ENCODE peak calls at places on chromosome 16, in ten cellular contexts. One of them, this sample, is unnamed.

GRCh38 chr16:15960124-15960971 is 10.9 kb downstream of the ABCC1 start:
- DNase-seq in kidney: no peak
- DNase-seq in CD8-positive, alpha-beta T cell: no peak
- DNase-seq in prostate gland: no peak
- DNase-seq in psoas muscle: no peak
- DNase-seq in esophagus muscularis mucosa: no peak
- DNase-seq in neuronal stem cell: no peak
- DNase-seq in sigmoid colon: no peak
- DNase-seq in left lung: no peak
- DNase-seq in vagina: no peak
- DNase-seq in this sample: no peak

GRCh38 chr16:31869511-31870201 is 4.0 kb upstream of the ZNF267 start:
- DNase-seq in kidney: peak; percentile 43
- DNase-seq in CD8-positive, alpha-beta T cell: peak; percentile 45
- DNase-seq in prostate gland: no peak
- DNase-seq in psoas muscle: no peak
- DNase-seq in esophagus muscularis mucosa: no peak
- DNase-seq in neuronal stem cell: no peak
- DNase-seq in sigmoid colon: no peak
- DNase-seq in left lung: no peak
- DNase-seq in vagina: peak; percentile 82
- DNase-seq in this sample: peak; percentile 75

GRCh38 chr16:55257971-55258613 is 65.9 kb upstream of the IRX6 start:
- DNase-seq in kidney: peak; percentile 78
- DNase-seq in CD8-positive, alpha-beta T cell: no peak
- DNase-seq in prostate gland: no peak
- DNase-seq in psoas muscle: peak; percentile 52
- DNase-seq in esophagus muscularis mucosa: no peak
- DNase-seq in neuronal stem cell: peak; percentile 49
- DNase-seq in sigmoid colon: no peak
- DNase-seq in left lung: peak; percentile 84
- DNase-seq in vagina: peak; percentile 74
- DNase-seq in this sample: no peak

GRCh38 chr16:72091217-72091616 is 2.2 kb downstream of the TXNL4B start:
- DNase-seq in kidney: no peak
- DNase-seq in CD8-positive, alpha-beta T cell: no peak
- DNase-seq in prostate gland: no peak
- DNase-seq in psoas muscle: no peak
- DNase-seq in esophagus muscularis mucosa: no peak
- DNase-seq in neuronal stem cell: no peak
- DNase-seq in sigmoid colon: no peak
- DNase-seq in left lung: no peak
- DNase-seq in vagina: no peak
- DNase-seq in this sample: no peak

GRCh38 chr16:27818231-27818630 is 245.3 kb downstream of the GSG1L start:
- DNase-seq in kidney: no peak
- DNase-seq in CD8-positive, alpha-beta T cell: no peak
- DNase-seq in prostate gland: no peak
- DNase-seq in psoas muscle: no peak
- DNase-seq in esophagus muscularis mucosa: no peak
- DNase-seq in neuronal stem cell: no peak
- DNase-seq in sigmoid colon: peak; percentile 15
- DNase-seq in left lung: no peak
- DNase-seq in vagina: no peak
- DNase-seq in this sample: no peak

GRCh38 chr16:70432304-70432799 is 6.5 kb downstream of the ST3GAL2 start:
- DNase-seq in kidney: no peak
- DNase-seq in CD8-positive, alpha-beta T cell: no peak
- DNase-seq in prostate gland: no peak
- DNase-seq in psoas muscle: no peak
- DNase-seq in esophagus muscularis mucosa: no peak
- DNase-seq in neuronal stem cell: no peak
- DNase-seq in sigmoid colon: no peak
- DNase-seq in left lung: no peak
- DNase-seq in vagina: no peak
- DNase-seq in this sample: no peak

GRCh38 chr16:27243725-27244362 is 24.7 kb downstream of the NSMCE1 start:
- DNase-seq in kidney: peak; percentile 55
- DNase-seq in CD8-positive, alpha-beta T cell: no peak
- DNase-seq in prostate gland: no peak
- DNase-seq in psoas muscle: no peak
- DNase-seq in esophagus muscularis mucosa: no peak
- DNase-seq in neuronal stem cell: no peak
- DNase-seq in sigmoid colon: peak; percentile 55
- DNase-seq in left lung: no peak
- DNase-seq in vagina: no peak
- DNase-seq in this sample: no peak

GRCh38 chr16:50360033-50360778 is 8.6 kb downstream of the BRD7 start:
- DNase-seq in kidney: no peak
- DNase-seq in CD8-positive, alpha-beta T cell: no peak
- DNase-seq in prostate gland: no peak
- DNase-seq in psoas muscle: no peak
- DNase-seq in esophagus muscularis mucosa: no peak
- DNase-seq in neuronal stem cell: no peak
- DNase-seq in sigmoid colon: no peak
- DNase-seq in left lung: no peak
- DNase-seq in vagina: no peak
- DNase-seq in this sample: no peak

GRCh38 chr16:11665071-11665491 is 3.2 kb upstream of the SNN start:
- DNase-seq in kidney: peak; percentile 75
- DNase-seq in CD8-positive, alpha-beta T cell: no peak
- DNase-seq in prostate gland: no peak
- DNase-seq in psoas muscle: no peak
- DNase-seq in esophagus muscularis mucosa: no peak
- DNase-seq in neuronal stem cell: no peak
- DNase-seq in sigmoid colon: no peak
- DNase-seq in left lung: no peak
- DNase-seq in vagina: no peak
- DNase-seq in this sample: peak; percentile 75

GRCh38 chr16:84115919-84116719 is 623 bp downstream of the MBTPS1 start:
- DNase-seq in kidney: no peak
- DNase-seq in CD8-positive, alpha-beta T cell: peak; percentile 42
- DNase-seq in prostate gland: peak; percentile 41
- DNase-seq in psoas muscle: no peak
- DNase-seq in esophagus muscularis mucosa: no peak
- DNase-seq in neuronal stem cell: no peak
- DNase-seq in sigmoid colon: no peak
- DNase-seq in left lung: no peak
- DNase-seq in vagina: no peak
- DNase-seq in this sample: peak; percentile 78

GRCh38 chr16:65769776-65770438 is 596.6 kb upstream of the CDH5 start:
- DNase-seq in kidney: no peak
- DNase-seq in CD8-positive, alpha-beta T cell: no peak
- DNase-seq in prostate gland: no peak
- DNase-seq in psoas muscle: no peak
- DNase-seq in esophagus muscularis mucosa: no peak
- DNase-seq in neuronal stem cell: no peak
- DNase-seq in sigmoid colon: no peak
- DNase-seq in left lung: no peak
- DNase-seq in vagina: no peak
- DNase-seq in this sample: no peak

GRCh38 chr16:54935411-54936085 is 4.9 kb downstream of the IRX5 start:
- DNase-seq in kidney: no peak
- DNase-seq in CD8-positive, alpha-beta T cell: no peak
- DNase-seq in prostate gland: no peak
- DNase-seq in psoas muscle: no peak
- DNase-seq in esophagus muscularis mucosa: no peak
- DNase-seq in neuronal stem cell: no peak
- DNase-seq in sigmoid colon: no peak
- DNase-seq in left lung: no peak
- DNase-seq in vagina: no peak
- DNase-seq in this sample: no peak

GRCh38 chr16:3655030-3655790 is 719 bp downstream of the DNASE1 start:
- DNase-seq in kidney: peak; percentile 60
- DNase-seq in CD8-positive, alpha-beta T cell: no peak
- DNase-seq in prostate gland: no peak
- DNase-seq in psoas muscle: no peak
- DNase-seq in esophagus muscularis mucosa: no peak
- DNase-seq in neuronal stem cell: no peak
- DNase-seq in sigmoid colon: peak; percentile 55
- DNase-seq in left lung: peak; percentile 65
- DNase-seq in vagina: no peak
- DNase-seq in this sample: no peak

GRCh38 chr16:54456291-54456690 is 169.7 kb upstream of the IRX3 start:
- DNase-seq in kidney: no peak
- DNase-seq in CD8-positive, alpha-beta T cell: no peak
- DNase-seq in prostate gland: no peak
- DNase-seq in psoas muscle: no peak
- DNase-seq in esophagus muscularis mucosa: no peak
- DNase-seq in neuronal stem cell: no peak
- DNase-seq in sigmoid colon: no peak
- DNase-seq in left lung: no peak
- DNase-seq in vagina: no peak
- DNase-seq in this sample: no peak

DNA sequence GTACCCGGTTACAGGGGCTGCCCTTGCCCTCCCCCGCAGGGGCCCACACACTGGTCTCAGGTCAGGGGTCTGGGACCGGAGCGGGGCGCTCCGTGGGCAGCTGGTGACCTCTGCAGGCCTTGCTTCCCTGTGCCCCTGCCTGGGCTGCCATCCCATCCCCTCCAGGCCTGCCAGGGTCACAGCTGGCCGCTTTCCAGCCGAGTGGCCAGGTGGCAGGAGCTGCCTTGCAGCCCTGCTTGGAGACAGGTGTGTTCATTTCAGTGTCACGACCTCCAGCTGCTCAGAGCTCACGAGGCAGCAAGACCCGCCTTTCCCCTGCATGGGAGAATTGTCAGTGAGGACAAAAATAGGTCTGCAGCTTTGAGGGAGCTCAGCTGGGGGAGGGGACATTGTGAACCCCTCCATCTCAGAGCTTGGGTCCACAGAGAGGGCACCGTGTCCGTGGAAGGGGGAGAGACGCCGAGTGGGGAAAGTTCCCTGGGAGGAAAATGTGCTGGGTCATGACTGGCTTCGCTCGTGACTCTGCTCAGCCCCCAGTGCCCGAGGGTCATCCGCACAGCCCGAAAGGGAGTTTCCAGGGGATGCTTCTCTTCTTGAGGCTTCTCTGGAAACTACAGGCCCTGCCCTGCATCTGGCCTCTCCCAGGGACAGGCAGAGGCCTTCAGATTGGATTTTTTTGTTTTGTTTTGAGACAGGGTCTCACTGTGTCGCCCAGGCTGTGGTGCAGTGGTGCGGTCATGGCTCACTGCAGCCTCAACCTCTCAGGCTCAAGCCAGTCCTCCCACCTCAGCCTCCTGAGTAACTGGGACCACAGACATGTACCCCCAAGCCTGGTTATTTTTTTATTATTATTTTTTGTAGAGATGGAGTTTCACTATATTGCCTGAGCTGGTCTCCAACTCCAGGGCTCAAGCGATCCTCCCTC is 10.0 kb upstream of the GSE1 start:
- DNase-seq in kidney: no peak
- DNase-seq in CD8-positive, alpha-beta T cell: no peak
- DNase-seq in prostate gland: no peak
- DNase-seq in psoas muscle: no peak
- DNase-seq in esophagus muscularis mucosa: no peak
- DNase-seq in neuronal stem cell: no peak
- DNase-seq in sigmoid colon: no peak
- DNase-seq in left lung: no peak
- DNase-seq in vagina: no peak
- DNase-seq in this sample: no peak
- H3K27ac ChIP-seq in kidney: peak overlapping the region; percentile 74
- H3K27ac ChIP-seq in CD8-positive, alpha-beta T cell: no peak overlapping the region
- H3K27ac ChIP-seq in prostate gland: no peak overlapping the region
- H3K27ac ChIP-seq in psoas muscle: peak overlapping the region; percentile 58
- H3K27ac ChIP-seq in esophagus muscularis mucosa: no peak overlapping the region
- H3K27ac ChIP-seq in neuronal stem cell: no peak overlapping the region
- H3K27ac ChIP-seq in sigmoid colon: no peak overlapping the region
- H3K27ac ChIP-seq in left lung: no peak overlapping the region
- H3K27ac ChIP-seq in vagina: peak overlapping the region; percentile 48
- H3K27ac ChIP-seq in this sample: no peak overlapping the region

GRCh38 chr16:88759245-88759975 is 25.6 kb downstream of the PIEZO1 start:
- DNase-seq in kidney: no peak
- DNase-seq in CD8-positive, alpha-beta T cell: no peak
- DNase-seq in prostate gland: peak; percentile 82
- DNase-seq in psoas muscle: no peak
- DNase-seq in esophagus muscularis mucosa: no peak
- DNase-seq in neuronal stem cell: no peak
- DNase-seq in sigmoid colon: peak; percentile 96
- DNase-seq in left lung: peak; percentile 89
- DNase-seq in vagina: no peak
- DNase-seq in this sample: peak; percentile 44
- H3K4me3 ChIP-seq in kidney: no peak overlapping the region
- H3K4me3 ChIP-seq in CD8-positive, alpha-beta T cell: no peak overlapping the region
- H3K4me3 ChIP-seq in prostate gland: no peak overlapping the region
- H3K4me3 ChIP-seq in psoas muscle: no peak overlapping the region
- H3K4me3 ChIP-seq in esophagus muscularis mucosa: peak overlapping the region; percentile 37
- H3K4me3 ChIP-seq in neuronal stem cell: no peak overlapping the region
- H3K4me3 ChIP-seq in sigmoid colon: peak overlapping the region; percentile 32
- H3K4me3 ChIP-seq in left lung: no peak overlapping the region
- H3K4me3 ChIP-seq in vagina: no peak overlapping the region
- H3K4me3 ChIP-seq in this sample: no peak overlapping the region

DNA sequence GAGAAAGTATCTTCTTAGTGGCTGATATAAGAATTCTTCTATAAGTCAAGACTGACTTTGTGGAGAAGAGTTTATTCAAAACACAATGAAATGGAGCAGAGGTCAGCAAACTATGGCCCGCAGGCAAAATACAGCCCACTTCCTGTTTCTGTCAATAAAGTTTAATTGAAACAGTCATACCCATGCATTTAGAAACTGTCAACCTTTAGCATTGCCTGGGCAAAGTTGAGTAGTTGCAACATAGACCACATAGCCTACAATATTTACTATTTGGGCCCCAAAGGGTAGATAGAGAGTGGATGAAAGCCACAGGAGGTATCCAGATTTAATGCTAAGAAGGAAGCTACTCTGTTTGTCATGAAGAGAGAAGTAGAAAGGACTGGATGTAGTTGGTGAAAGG is 38.0 kb downstream of the ACSM2B start:
- DNase-seq in kidney: no peak
- DNase-seq in CD8-positive, alpha-beta T cell: no peak
- DNase-seq in prostate gland: no peak
- DNase-seq in psoas muscle: no peak
- DNase-seq in esophagus muscularis mucosa: peak; percentile 34
- DNase-seq in neuronal stem cell: no peak
- DNase-seq in sigmoid colon: no peak
- DNase-seq in left lung: no peak
- DNase-seq in vagina: no peak
- DNase-seq in this sample: no peak
- H3K9me3 ChIP-seq in kidney: no peaks in the 10 kb centered on the region
- H3K9me3 ChIP-seq in CD8-positive, alpha-beta T cell: no peaks in the 10 kb centered on the region
- H3K9me3 ChIP-seq in prostate gland: no peaks in the 10 kb centered on the region
- H3K9me3 ChIP-seq in psoas muscle: no peaks in the 10 kb centered on the region
- H3K9me3 ChIP-seq in esophagus muscularis mucosa: no peaks in the 10 kb centered on the region
- H3K9me3 ChIP-seq in neuronal stem cell: no peaks in the 10 kb centered on the region
- H3K9me3 ChIP-seq in sigmoid colon: no peaks in the 10 kb centered on the region
- H3K9me3 ChIP-seq in left lung: no peaks in the 10 kb centered on the region
- H3K9me3 ChIP-seq in vagina: no peaks in the 10 kb centered on the region
- H3K9me3 ChIP-seq in this sample: no peaks in the 10 kb centered on the region

DNA sequence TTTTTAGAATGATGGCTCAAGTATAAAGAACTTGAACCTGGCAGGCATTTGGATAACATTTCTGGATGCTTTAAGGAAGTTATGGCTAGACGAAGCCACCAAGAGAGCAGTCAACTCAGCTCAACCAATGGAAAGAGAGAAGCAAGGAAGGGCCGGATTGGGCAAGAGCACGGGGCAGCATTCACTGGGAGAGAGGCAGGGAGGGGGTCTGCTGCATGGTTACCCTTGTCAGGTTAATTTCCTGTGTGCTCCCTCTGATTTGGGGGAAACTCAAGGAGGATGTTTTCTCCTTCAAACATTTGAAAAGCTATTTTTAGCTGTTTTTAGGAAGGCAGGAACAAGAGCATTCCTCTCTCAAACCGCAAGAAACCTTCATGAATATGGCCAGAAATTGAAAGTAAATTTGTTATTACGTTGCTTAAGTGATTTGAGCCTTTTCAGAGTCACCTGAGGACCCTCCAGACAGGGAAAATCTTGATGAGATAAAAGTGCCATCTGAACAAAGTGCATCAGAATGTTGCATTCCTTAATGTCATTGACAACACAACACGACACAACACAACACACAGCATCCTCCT is 118.6 kb upstream of the ZFHX3 start:
- DNase-seq in kidney: no peak
- DNase-seq in CD8-positive, alpha-beta T cell: no peak
- DNase-seq in prostate gland: no peak
- DNase-seq in psoas muscle: no peak
- DNase-seq in esophagus muscularis mucosa: no peak
- DNase-seq in neuronal stem cell: no peak
- DNase-seq in sigmoid colon: peak; percentile 66
- DNase-seq in left lung: no peak
- DNase-seq in vagina: no peak
- DNase-seq in this sample: no peak
- H3K27ac ChIP-seq in kidney: no peak overlapping the region
- H3K27ac ChIP-seq in CD8-positive, alpha-beta T cell: no peak overlapping the region
- H3K27ac ChIP-seq in prostate gland: no peak overlapping the region
- H3K27ac ChIP-seq in psoas muscle: no peak overlapping the region
- H3K27ac ChIP-seq in esophagus muscularis mucosa: peak overlapping the region; percentile 48
- H3K27ac ChIP-seq in neuronal stem cell: no peak overlapping the region
- H3K27ac ChIP-seq in sigmoid colon: peak overlapping the region; percentile 17
- H3K27ac ChIP-seq in left lung: no peak overlapping the region
- H3K27ac ChIP-seq in vagina: peak overlapping the region; percentile 4
- H3K27ac ChIP-seq in this sample: no peak overlapping the region

This sample was measured in CD4-positive, CD25-positive, alpha-beta regulatory T cell.